ENCODE peak calls at places on chromosomes 2 and 18, in four cellular contexts. V, D, Y and T are unnamed samples. For H3K4me1, the result is how much of the 10 kb centered on the place peaks cover.

GRCh38 chr2:105180491-105180972 is 61.0 kb upstream of the GPR45 start:
- DNase-seq in V (no peak), D (no peak), Y (no peak), T (no peak)

GRCh38 chr2:241558532-241559488 is at the start of gene BOK:
- DNase-seq in V (peak), D (peak), Y (peak), T (no peak)

GRCh38 chr2:25402477-25402876 is 60.8 kb upstream of the DNMT3A start:
- DNase-seq in V (no peak), D (no peak), Y (no peak), T (no peak)

GRCh38 chr2:199973703-199974102 is 18.3 kb downstream of the MAIP1 start:
- DNase-seq in V (peak), D (peak), Y (peak), T (no peak)

GRCh38 chr2:44897406-44897805 is 44.1 kb upstream of the SIX3 start:
- DNase-seq in V (no peak), D (no peak), Y (no peak), T (no peak)

GRCh38 chr2:54084600-54084999 is 30.8 kb upstream of the ACYP2 start:
- DNase-seq in V (no peak), D (no peak), Y (no peak), T (no peak)

GRCh38 chr2:108267117-108267516 is 21.6 kb upstream of the SULT1C2 start:
- DNase-seq in V (no peak), D (no peak), Y (no peak), T (no peak)

GRCh38 chr2:138071720-138072719 is 107.7 kb downstream of the HNMT start:
- DNase-seq in V (no peak), D (no peak), Y (peak), T (no peak)

GRCh38 chr18:70121842-70122241 is 83.6 kb downstream of the RTTN start:
- DNase-seq in V (no peak), D (no peak), Y (no peak), T (no peak)

GRCh38 chr2:112626604-112627059 is 19.1 kb upstream of the SLC20A1 start:
- DNase-seq in V (no peak), D (peak), Y (peak), T (peak)

GRCh38 chr2:38171208-38171858 is 95.4 kb upstream of the CYP1B1 start:
- DNase-seq in V (no peak), D (no peak), Y (no peak), T (no peak)

GRCh38 chr2:32383858-32384257 is 27.0 kb downstream of the BIRC6 start:
- DNase-seq in V (no peak), D (no peak), Y (no peak), T (no peak)

GRCh38 chr2:179376881-179377280 is 112.2 kb upstream of the SESTD1 start:
- DNase-seq in V (no peak), D (no peak), Y (no peak), T (no peak)

GRCh38 chr2:202765435-202765834 is 106.1 kb downstream of the ICA1L start:
- DNase-seq in V (no peak), D (no peak), Y (no peak), T (no peak)

GRCh38 chr18:58207520-58208152 is 163.6 kb downstream of the NEDD4L start:
- DNase-seq in V (no peak), D (no peak), Y (no peak), T (no peak)

GRCh38 chr2:225207026-225207425 is 164.8 kb upstream of the DOCK10 start:
- DNase-seq in V (no peak), D (no peak), Y (no peak), T (no peak)

GRCh38 chr2:83055338-83056010 is 1403.6 kb downstream of the SUCLG1 start:
- DNase-seq in V (no peak), D (no peak), Y (no peak), T (no peak)

GRCh38 chr2:40400336-40400953 is 51.4 kb downstream of the SLC8A1 start:
- DNase-seq in V (no peak), D (no peak), Y (no peak), T (no peak)

GRCh38 chr2:172664766-172665165 is 70.9 kb upstream of the RAPGEF4 start:
- DNase-seq in V (no peak), D (no peak), Y (no peak), T (no peak)

GRCh38 chr2:28276807-28277206 is 115.9 kb upstream of the FOSL2 start:
- DNase-seq in V (no peak), D (no peak), Y (no peak), T (no peak)

GRCh38 chr2:64606495-64607363 is 47.0 kb downstream of the SERTAD2 start:
- DNase-seq in V (no peak), D (no peak), Y (peak), T (no peak)

DNA sequence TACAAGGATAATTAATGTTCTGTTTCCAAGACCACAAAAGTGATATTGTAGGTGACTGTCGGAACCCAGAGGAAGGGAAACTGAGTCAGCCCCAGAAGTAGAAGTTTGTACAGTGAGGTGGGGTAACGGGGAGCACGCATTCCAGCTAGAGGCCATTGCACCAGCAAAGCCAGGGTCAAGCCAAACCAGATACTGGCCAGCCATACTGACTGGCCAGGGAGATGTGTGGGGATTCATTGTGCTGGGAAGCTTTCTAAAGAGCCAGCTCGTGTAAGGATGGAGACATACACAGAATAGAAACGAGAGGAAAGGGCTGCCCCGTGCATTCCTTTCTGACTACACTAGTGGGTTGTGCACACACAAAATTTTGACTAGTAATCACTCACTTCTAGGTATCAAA is 175.2 kb upstream of the PID1 start:
- DNase-seq in V (no peak), D (no peak), Y (no peak), T (no peak)
- H3K4me3 ChIP-seq in V (no peak), D (no peak), Y (no peak), T (no peak)

GRCh38 chr2:70118798-70119454 is 31.6 kb downstream of the PCBP1 start:
- DNase-seq in V (no peak), D (no peak), Y (peak), T (no peak)

GRCh38 chr2:70113396-70114100 is 26.3 kb downstream of the PCBP1 start:
- DNase-seq in V (no peak), D (no peak), Y (no peak), T (no peak)

GRCh38 chr2:70121627-70122372 is 34.5 kb downstream of the PCBP1 start:
- DNase-seq in V (no peak), D (no peak), Y (peak), T (no peak)

GRCh38 chr2:70115646-70116442 is 28.6 kb downstream of the PCBP1 start:
- DNase-seq in V (no peak), D (no peak), Y (no peak), T (no peak)

GRCh38 chr2:70116936-70117554 is 29.8 kb downstream of the PCBP1 start:
- DNase-seq in V (no peak), D (no peak), Y (no peak), T (no peak)
- H3K4me1 ChIP-seq in V (under half), D (under half), Y (half or more), T (under half)

GRCh38 chr2:102313950-102314349 is 2.6 kb downstream of the IL1RL1 start:
- DNase-seq in V (no peak), D (no peak), Y (no peak), T (no peak)

GRCh38 chr2:102315850-102316370 is 4.5 kb downstream of the IL1RL1 start:
- DNase-seq in V (no peak), D (no peak), Y (no peak), T (no peak)

GRCh38 chr2:102306125-102306524 is 5.2 kb upstream of the IL1RL1 start:
- DNase-seq in V (no peak), D (no peak), Y (no peak), T (no peak)

GRCh38 chr2:102313025-102313424 is 1.7 kb downstream of the IL1RL1 start:
- DNase-seq in V (no peak), D (no peak), Y (no peak), T (peak)

GRCh38 chr2:102310964-102311640 is at the start of gene IL1RL1:
- DNase-seq in V (no peak), D (no peak), Y (no peak), T (no peak)
- TF ChIP-seq SIN3A in V (no peak), D (no peak), Y (no peak), T (no peak)

GRCh38 chr2:201448067-201448466 is 3.2 kb downstream of the TRAK2 start:
- DNase-seq in V (no peak), D (no peak), Y (no peak), T (no peak)

GRCh38 chr2:201447116-201447515 is 4.1 kb downstream of the TRAK2 start:
- DNase-seq in V (no peak), D (no peak), Y (no peak), T (no peak)

GRCh38 chr2:201451330-201452057 is at the start of the genes STRADB and TRAK2:
- DNase-seq in V (peak), D (peak), Y (peak), T (peak)

GRCh38 chr2:201450910-201451329 is 338 bp downstream of the TRAK2 start:
- DNase-seq in V (no peak), D (no peak), Y (no peak), T (no peak)

DNA sequence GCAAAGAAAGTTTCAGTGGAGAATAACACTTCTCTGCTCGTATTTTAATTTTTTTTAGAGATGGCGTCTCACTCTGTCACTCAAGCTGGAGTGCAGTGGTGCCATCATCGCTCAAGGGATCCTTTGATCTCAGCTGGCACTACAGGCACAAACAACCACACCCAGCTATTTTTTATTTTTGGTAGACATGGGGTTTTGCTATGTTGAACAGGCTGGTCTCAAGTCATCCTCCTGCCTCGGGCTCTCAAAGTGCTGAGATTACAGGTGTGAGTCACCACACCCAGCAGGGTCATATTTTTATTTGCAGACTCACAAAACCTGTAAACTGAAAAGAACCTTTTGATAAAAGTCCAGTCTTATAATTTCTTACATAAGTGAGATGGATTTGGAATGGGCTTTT is 2.6 kb downstream of the TRAK2 start:
- DNase-seq in V (no peak), D (no peak), Y (no peak), T (no peak)
- H3K4me3 ChIP-seq in V (no peak), D (no peak), Y (no peak), T (no peak)

GRCh38 chr2:100237046-100237615 is 85.2 kb downstream of the LONRF2 start:
- DNase-seq in V (no peak), D (no peak), Y (no peak), T (no peak)
- H3K4me1 ChIP-seq in V (under half), D (under half), Y (under half), T (under half)